ENCODE peak calls at places on chromosomes 1 and 21, in nine cellular contexts. I is memory B cell; Z is colonic mucosa; C is body of pancreas; O is NCI-H1694; U is M059J; R is GOT3; W is CD8-positive, alpha-beta memory T cell; A is cardiac muscle cell. D is an unnamed sample.

GRCh38 chr1:109924316-109924715 is 13.7 kb downstream of the CSF1 start:
- DNase-seq in I (no peak), Z (no peak), C (no peak), O (peak), U (no peak), R (no peak), W (no peak), A (no peak), D (no peak)

GRCh38 chr1:43049487-43049886 is 90.8 kb upstream of the SLC2A1 start:
- DNase-seq in I (no peak), Z (no peak), C (no peak), O (no peak), U (no peak), R (no peak), W (no peak), A (no peak), D (no peak)

GRCh38 chr1:183363967-183364366 is 54.2 kb downstream of the NMNAT2 start:
- DNase-seq in I (no peak), Z (no peak), C (no peak), O (no peak), U (no peak), R (no peak), W (no peak), A (peak), D (no peak)

GRCh38 chr21:37762606-37763005 is 153.7 kb downstream of the KCNJ6 start:
- DNase-seq in I (no peak), Z (no peak), C (no peak), O (no peak), U (no peak), R (no peak), W (no peak), A (no peak), D (no peak)

GRCh38 chr1:184696403-184696802 is 58.3 kb downstream of the EDEM3 start:
- DNase-seq in I (no peak), Z (no peak), C (no peak), O (no peak), U (no peak), R (no peak), W (no peak), A (no peak), D (no peak)

GRCh38 chr1:80837066-80837465 is 963.7 kb upstream of the ADGRL2 start:
- DNase-seq in I (no peak), Z (no peak), C (no peak), O (no peak), U (no peak), R (no peak), W (no peak), A (no peak), D (no peak)

GRCh38 chr1:1857096-1857703 is 33.7 kb downstream of the GNB1 start:
- DNase-seq in I (no peak), Z (no peak), C (no peak), O (no peak), U (no peak), R (no peak), W (peak), A (no peak), D (no peak)

GRCh38 chr1:94079056-94079990 is 41.6 kb downstream of the ABCA4 start:
- DNase-seq in I (no peak), Z (no peak), C (no peak), O (no peak), U (no peak), R (no peak), W (no peak), A (no peak), D (no peak)

GRCh38 chr1:187971851-187972250 is 1143.1 kb downstream of the PLA2G4A start:
- DNase-seq in I (no peak), Z (no peak), C (no peak), O (no peak), U (no peak), R (no peak), W (no peak), A (no peak), D (no peak)

GRCh38 chr1:117644696-117645311 is 39.0 kb downstream of the TENT5C start:
- DNase-seq in I (no peak), Z (no peak), C (no peak), O (no peak), U (no peak), R (no peak), W (no peak), A (no peak), D (no peak)

GRCh38 chr1:65277605-65278343 is 31.6 kb upstream of the DNAJC6 start:
- DNase-seq in I (no peak), Z (no peak), C (no peak), O (no peak), U (no peak), R (no peak), W (no peak), A (no peak), D (no peak)

GRCh38 chr1:174743654-174744561 is 255.8 kb upstream of the CACYBP start:
- DNase-seq in I (no peak), Z (no peak), C (no peak), O (peak), U (peak), R (no peak), W (no peak), A (peak), D (peak)

GRCh38 chr1:7418442-7419080 is 352.5 kb upstream of the VAMP3 start:
- DNase-seq in I (peak), Z (peak), C (no peak), O (no peak), U (no peak), R (no peak), W (no peak), A (no peak), D (no peak)

GRCh38 chr1:37064059-37064458 is 29.7 kb upstream of the GRIK3 start:
- DNase-seq in I (no peak), Z (no peak), C (no peak), O (no peak), U (no peak), R (no peak), W (no peak), A (no peak), D (no peak)